ENCODE peak calls at places on chromosomes 12 and 14, in four cellular contexts. One of them, this sample, is unnamed.
A peak's percentile ranks its signal among the peaks of the same experiment; 100 is the strongest.

GRCh38 chr12:21751517-21751916 is 23.0 kb downstream of the KCNJ8 start:
- DNase-seq in MG63: no peak
- DNase-seq in GM23248: peak; percentile 28
- DNase-seq in cardiac muscle cell: no peak
- DNase-seq in this sample: no peak

GRCh38 chr14:69181491-69181890 is 9.8 kb upstream of the EXD2 start:
- DNase-seq in MG63: no peak
- DNase-seq in GM23248: peak; percentile 14
- DNase-seq in cardiac muscle cell: no peak
- DNase-seq in this sample: no peak

GRCh38 chr12:122182887-122183587 is at the start of gene LRRC43:
- DNase-seq in GM23248: peak; percentile 64
- DNase-seq in MG63: no peak
- DNase-seq in cardiac muscle cell: peak; percentile 63
- DNase-seq in this sample: no peak

GRCh38 chr14:57420986-57421385 is 30.6 kb downstream of the NAA30 start:
- DNase-seq in cardiac muscle cell: no peak
- DNase-seq in MG63: no peak
- DNase-seq in GM23248: peak; percentile 7
- DNase-seq in this sample: no peak

GRCh38 chr12:127677537-127678131 is 589.3 kb upstream of the TMEM132C start:
- DNase-seq in MG63: peak; percentile 63
- DNase-seq in cardiac muscle cell: peak; percentile 89
- DNase-seq in GM23248: peak; percentile 84
- DNase-seq in this sample: no peak

GRCh38 chr14:77099425-77100167 is 1.5 kb downstream of the CIPC start:
- DNase-seq in GM23248: peak; percentile 86
- DNase-seq in cardiac muscle cell: no peak
- DNase-seq in MG63: no peak
- DNase-seq in this sample: no peak

GRCh38 chr12:123076604-123077297 is 74.1 kb downstream of the PITPNM2 start:
- DNase-seq in GM23248: peak; percentile 30
- DNase-seq in cardiac muscle cell: no peak
- DNase-seq in MG63: no peak
- DNase-seq in this sample: no peak

GRCh38 chr12:75190846-75191245 is 18.8 kb downstream of the KCNC2 start:
- DNase-seq in MG63: no peak
- DNase-seq in cardiac muscle cell: no peak
- DNase-seq in GM23248: no peak
- DNase-seq in this sample: no peak

GRCh38 chr12:104137175-104137901 is 672 bp downstream of the NFYB start:
- DNase-seq in GM23248: peak; percentile 72
- DNase-seq in MG63: peak; percentile 25
- DNase-seq in cardiac muscle cell: peak; percentile 51
- DNase-seq in this sample: peak; percentile 37

GRCh38 chr14:91158091-91158790 is 44.4 kb downstream of the DGLUCY start:
- DNase-seq in MG63: no peak
- DNase-seq in GM23248: no peak
- DNase-seq in cardiac muscle cell: no peak
- DNase-seq in this sample: no peak

GRCh38 chr12:45469902-45470301 is 254.0 kb downstream of the ANO6 start:
- DNase-seq in GM23248: no peak
- DNase-seq in MG63: no peak
- DNase-seq in cardiac muscle cell: no peak
- DNase-seq in this sample: no peak

GRCh38 chr12:68675098-68675842 is 11.5 kb upstream of the NUP107 start:
- DNase-seq in cardiac muscle cell: no peak
- DNase-seq in GM23248: no peak
- DNase-seq in MG63: no peak
- DNase-seq in this sample: peak; percentile 25

GRCh38 chr12:55392032-55392795 is 8.1 kb upstream of the OR6C65 start:
- DNase-seq in cardiac muscle cell: no peak
- DNase-seq in MG63: no peak
- DNase-seq in GM23248: no peak
- DNase-seq in this sample: no peak

GRCh38 chr14:75282166-75282547 is 3.5 kb downstream of the FOS start:
- DNase-seq in MG63: no peak
- DNase-seq in cardiac muscle cell: no peak
- DNase-seq in GM23248: peak; percentile 48
- DNase-seq in this sample: no peak

GRCh38 chr14:22478670-22479069 is 110.4 kb downstream of the DAD1 start:
- DNase-seq in cardiac muscle cell: no peak
- DNase-seq in MG63: no peak
- DNase-seq in GM23248: no peak
- DNase-seq in this sample: no peak

GRCh38 chr12:76444408-76444984 is 96.3 kb upstream of the BBS10 start:
- DNase-seq in MG63: no peak
- DNase-seq in GM23248: peak; percentile 38
- DNase-seq in cardiac muscle cell: no peak
- DNase-seq in this sample: no peak

GRCh38 chr14:85415015-85415712 is 114.8 kb upstream of the FLRT2 start:
- DNase-seq in GM23248: peak; percentile 97
- DNase-seq in MG63: peak; percentile 78
- DNase-seq in cardiac muscle cell: no peak
- DNase-seq in this sample: no peak

GRCh38 chr14:39434401-39434800 is 2.2 kb upstream of the FBXO33 start:
- DNase-seq in MG63: no peak
- DNase-seq in cardiac muscle cell: no peak
- DNase-seq in GM23248: no peak
- DNase-seq in this sample: no peak

GRCh38 chr12:53219116-53219955 is 12.3 kb upstream of the ITGB7 start:
- DNase-seq in GM23248: peak; percentile 84
- DNase-seq in MG63: peak; percentile 60
- DNase-seq in cardiac muscle cell: no peak
- DNase-seq in this sample: no peak

GRCh38 chr14:68349900-68350323 is 443.0 kb downstream of the ZFP36L1 start:
- DNase-seq in GM23248: no peak
- DNase-seq in MG63: no peak
- DNase-seq in cardiac muscle cell: no peak
- DNase-seq in this sample: no peak

GRCh38 chr12:6200266-6201198 is at the start of gene CD9:
- DNase-seq in cardiac muscle cell: peak; percentile 60
- DNase-seq in GM23248: peak; percentile 58
- DNase-seq in MG63: peak; percentile 75
- DNase-seq in this sample: no peak

GRCh38 chr14:96279564-96279963 is 23.6 kb downstream of the BDKRB1 start:
- DNase-seq in MG63: no peak
- DNase-seq in cardiac muscle cell: no peak
- DNase-seq in GM23248: no peak
- DNase-seq in this sample: no peak

GRCh38 chr14:72855913-72856312 is 38.0 kb downstream of the DPF3 start:
- DNase-seq in GM23248: peak; percentile 78
- DNase-seq in cardiac muscle cell: no peak
- DNase-seq in MG63: peak; percentile 13
- DNase-seq in this sample: no peak

GRCh38 chr12:123384994-123385376 is 1.1 kb downstream of the KMT5A start:
- DNase-seq in cardiac muscle cell: no peak
- DNase-seq in GM23248: peak; percentile 84
- DNase-seq in MG63: no peak
- DNase-seq in this sample: no peak

GRCh38 chr12:68915055-68915454 is 17.9 kb downstream of the CPM start:
- DNase-seq in MG63: no peak
- DNase-seq in cardiac muscle cell: no peak
- DNase-seq in GM23248: peak; percentile 95
- DNase-seq in this sample: no peak

GRCh38 chr14:39005044-39005736 is 97.8 kb downstream of the SEC23A start:
- DNase-seq in MG63: no peak
- DNase-seq in GM23248: no peak
- DNase-seq in cardiac muscle cell: no peak
- DNase-seq in this sample: no peak

GRCh38 chr12:80576641-80577418 is 130.6 kb upstream of the MYF6 start:
- DNase-seq in MG63: no peak
- DNase-seq in cardiac muscle cell: no peak
- DNase-seq in GM23248: no peak
- DNase-seq in this sample: no peak

GRCh38 chr12:70196732-70197361 is 46.4 kb upstream of the CNOT2 start:
- DNase-seq in MG63: no peak
- DNase-seq in GM23248: peak; percentile 22
- DNase-seq in cardiac muscle cell: no peak
- DNase-seq in this sample: no peak

GRCh38 chr14:70804556-70805162 is 4.7 kb downstream of the MAP3K9 start:
- DNase-seq in GM23248: peak; percentile 38
- DNase-seq in MG63: no peak
- DNase-seq in cardiac muscle cell: peak; percentile 29
- DNase-seq in this sample: no peak

GRCh38 chr14:76955575-76956252 is 72.8 kb downstream of the IRF2BPL start:
- DNase-seq in cardiac muscle cell: no peak
- DNase-seq in MG63: no peak
- DNase-seq in GM23248: peak; percentile 89
- DNase-seq in this sample: peak; percentile 35

GRCh38 chr14:103333754-103334643 is at the start of gene EIF5:
- DNase-seq in GM23248: peak; percentile 100
- DNase-seq in MG63: peak; percentile 94
- DNase-seq in cardiac muscle cell: peak; percentile 99
- DNase-seq in this sample: peak; percentile 97

GRCh38 chr12:87425942-87426554 is 603.2 kb downstream of the C12orf50 start:
- DNase-seq in GM23248: no peak
- DNase-seq in MG63: peak; percentile 23
- DNase-seq in cardiac muscle cell: no peak
- DNase-seq in this sample: no peak

GRCh38 chr12:126369487-126370463 is 1304.5 kb downstream of the AACS start:
- DNase-seq in cardiac muscle cell: no peak
- DNase-seq in GM23248: peak; percentile 28
- DNase-seq in MG63: no peak
- DNase-seq in this sample: no peak
- H3K9me3 ChIP-seq in cardiac muscle cell: no peaks in the 10 kb centered on the region
- H3K9me3 ChIP-seq in GM23248: no peaks in the 10 kb centered on the region
- H3K9me3 ChIP-seq in MG63: no peaks in the 10 kb centered on the region
- H3K9me3 ChIP-seq in this sample: no peaks in the 10 kb centered on the region

DNA sequence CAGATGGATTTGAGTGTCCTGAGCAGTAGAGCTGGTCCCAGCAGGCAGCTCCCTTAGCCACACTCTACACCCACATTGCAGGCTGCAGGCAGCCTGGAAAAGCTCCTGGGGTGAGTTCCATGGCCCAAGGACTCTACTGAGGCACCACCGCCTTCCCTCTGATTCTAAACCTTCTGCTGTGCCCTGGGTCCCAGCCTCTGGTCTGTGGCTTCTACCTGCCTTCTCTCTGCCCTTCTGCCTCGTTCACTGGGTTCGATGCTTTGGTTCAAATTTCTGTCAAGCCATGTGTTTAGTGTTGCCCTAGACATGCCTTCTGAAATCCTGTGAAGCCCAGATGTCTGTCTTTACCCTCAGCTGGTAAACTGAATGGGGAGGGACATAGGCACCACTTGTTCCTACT is 1.5 kb upstream of the FGF6 start:
- DNase-seq in cardiac muscle cell: no peak
- DNase-seq in MG63: no peak
- DNase-seq in GM23248: no peak
- DNase-seq in this sample: no peak
- H3K9me3 ChIP-seq in cardiac muscle cell: no peaks in the 10 kb centered on the region
- H3K9me3 ChIP-seq in MG63: no peaks in the 10 kb centered on the region
- H3K9me3 ChIP-seq in GM23248: no peaks in the 10 kb centered on the region
- H3K9me3 ChIP-seq in this sample: no peaks in the 10 kb centered on the region

GRCh38 chr14:36508418-36509051 is 11.5 kb downstream of the NKX2-1 start:
- DNase-seq in MG63: no peak
- DNase-seq in GM23248: no peak
- DNase-seq in cardiac muscle cell: no peak
- DNase-seq in this sample: no peak

GRCh38 chr14:36506732-36507614 is 13.1 kb downstream of the NKX2-1 start:
- DNase-seq in MG63: no peak
- DNase-seq in cardiac muscle cell: no peak
- DNase-seq in GM23248: no peak
- DNase-seq in this sample: no peak

GRCh38 chr14:36509056-36509917 is 10.7 kb downstream of the NKX2-1 start:
- DNase-seq in GM23248: no peak
- DNase-seq in cardiac muscle cell: no peak
- DNase-seq in MG63: no peak
- DNase-seq in this sample: no peak

GRCh38 chr14:36505892-36506731 is 13.9 kb downstream of the NKX2-1 start:
- DNase-seq in GM23248: no peak
- DNase-seq in MG63: no peak
- DNase-seq in cardiac muscle cell: peak; percentile 54
- DNase-seq in this sample: no peak

DNA sequence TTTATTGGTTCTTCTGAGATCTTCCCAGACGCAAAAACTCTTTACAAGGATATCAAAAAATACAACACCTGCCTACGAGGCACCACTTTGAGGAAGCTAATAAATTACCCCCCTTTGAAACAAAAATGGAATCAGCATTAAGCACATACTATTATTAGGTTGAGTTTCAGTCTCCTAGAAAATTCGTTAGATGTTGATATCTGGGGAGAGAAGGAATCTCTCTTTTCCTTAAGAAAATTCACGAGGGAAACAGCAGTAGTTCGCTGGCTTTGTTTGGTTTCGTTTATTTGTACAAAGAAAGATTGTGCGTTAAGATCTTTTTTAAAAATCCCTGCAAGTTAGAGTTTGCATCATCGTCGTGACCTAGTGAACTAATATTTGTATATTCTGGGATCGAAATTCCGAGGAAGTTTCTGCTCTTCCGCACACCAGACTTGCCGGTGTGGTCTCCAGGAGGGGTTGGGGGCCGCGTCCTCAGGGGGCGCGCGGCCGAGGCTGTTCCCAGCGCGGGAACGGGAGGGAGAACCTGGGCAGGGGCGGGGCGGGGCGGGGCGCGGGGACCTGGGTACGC is 12.1 kb downstream of the NKX2-1 start:
- DNase-seq in GM23248: no peak
- DNase-seq in cardiac muscle cell: no peak
- DNase-seq in MG63: no peak
- DNase-seq in this sample: no peak
- H3K9me3 ChIP-seq in GM23248: no peaks in the 10 kb centered on the region
- H3K9me3 ChIP-seq in cardiac muscle cell: no peaks in the 10 kb centered on the region
- H3K9me3 ChIP-seq in MG63: no peaks in the 10 kb centered on the region
- H3K9me3 ChIP-seq in this sample: no peaks in the 10 kb centered on the region

GRCh38 chr12:132952371-132953162 is 3.5 kb downstream of the ZNF605 start:
- DNase-seq in cardiac muscle cell: no peak
- DNase-seq in MG63: no peak
- DNase-seq in GM23248: no peak
- DNase-seq in this sample: no peak
- H3K9me3 ChIP-seq in cardiac muscle cell: no peaks in the 10 kb centered on the region
- H3K9me3 ChIP-seq in MG63: peaks cover 23% of the 10 kb centered on the region
- H3K9me3 ChIP-seq in GM23248: no peaks in the 10 kb centered on the region
- H3K9me3 ChIP-seq in this sample: no peaks in the 10 kb centered on the region

GRCh38 chr14:26934151-26934550 is 336.3 kb upstream of the NOVA1 start:
- DNase-seq in MG63: no peak
- DNase-seq in GM23248: no peak
- DNase-seq in cardiac muscle cell: no peak
- DNase-seq in this sample: no peak

GRCh38 chr14:26938054-26938453 is 340.2 kb upstream of the NOVA1 start:
- DNase-seq in GM23248: no peak
- DNase-seq in MG63: no peak
- DNase-seq in cardiac muscle cell: no peak
- DNase-seq in this sample: no peak

GRCh38 chr14:26930576-26930975 is 332.7 kb upstream of the NOVA1 start:
- DNase-seq in GM23248: no peak
- DNase-seq in MG63: no peak
- DNase-seq in cardiac muscle cell: no peak
- DNase-seq in this sample: no peak

GRCh38 chr14:26939756-26940155 is 341.9 kb upstream of the NOVA1 start:
- DNase-seq in MG63: no peak
- DNase-seq in GM23248: no peak
- DNase-seq in cardiac muscle cell: no peak
- DNase-seq in this sample: no peak

GRCh38 chr14:26935733-26936132 is 337.9 kb upstream of the NOVA1 start:
- DNase-seq in GM23248: no peak
- DNase-seq in MG63: no peak
- DNase-seq in cardiac muscle cell: peak; percentile 52
- DNase-seq in this sample: no peak
- H3K9me3 ChIP-seq in GM23248: no peaks in the 10 kb centered on the region
- H3K9me3 ChIP-seq in MG63: no peaks in the 10 kb centered on the region
- H3K9me3 ChIP-seq in cardiac muscle cell: no peaks in the 10 kb centered on the region
- H3K9me3 ChIP-seq in this sample: no peaks in the 10 kb centered on the region

This sample was measured in T-helper 17 cell.